ENCODE peak calls at places on chromosome 15, in seven cellular contexts. One of them, this sample, is unnamed.

GRCh38 chr15:73989001-73989798 is 2.9 kb downstream of the STOML1 start:
- DNase-seq in prostate gland: no peak
- DNase-seq in spleen: no peak
- DNase-seq in Panc1: no peak
- DNase-seq in HCT116: peak; percentile 18
- DNase-seq in HepG2: no peak
- DNase-seq in upper lobe of left lung: no peak
- DNase-seq in this sample: no peak

GRCh38 chr15:51132384-51133139 is 37.9 kb upstream of the TNFAIP8L3 start:
- DNase-seq in HepG2: peak; percentile 28
- DNase-seq in spleen: no peak
- DNase-seq in Panc1: peak; percentile 58
- DNase-seq in prostate gland: no peak
- DNase-seq in upper lobe of left lung: no peak
- DNase-seq in HCT116: peak; percentile 15
- DNase-seq in this sample: no peak

GRCh38 chr15:56765252-56765651 is 31.9 kb upstream of the ZNF280D start:
- DNase-seq in prostate gland: peak; percentile 69
- DNase-seq in upper lobe of left lung: no peak
- DNase-seq in spleen: no peak
- DNase-seq in HepG2: no peak
- DNase-seq in Panc1: no peak
- DNase-seq in HCT116: no peak
- DNase-seq in this sample: no peak

GRCh38 chr15:49313650-49314049 is 109.4 kb upstream of the FGF7 start:
- DNase-seq in prostate gland: no peak
- DNase-seq in HepG2: no peak
- DNase-seq in upper lobe of left lung: no peak
- DNase-seq in spleen: no peak
- DNase-seq in HCT116: no peak
- DNase-seq in Panc1: no peak
- DNase-seq in this sample: no peak

GRCh38 chr15:80036067-80036466 is 23.4 kb upstream of the ZFAND6 start:
- DNase-seq in spleen: no peak
- DNase-seq in HCT116: no peak
- DNase-seq in Panc1: no peak
- DNase-seq in HepG2: no peak
- DNase-seq in prostate gland: no peak
- DNase-seq in upper lobe of left lung: no peak
- DNase-seq in this sample: no peak

GRCh38 chr15:39079296-39079834 is 501.5 kb upstream of the THBS1 start:
- DNase-seq in HepG2: no peak
- DNase-seq in upper lobe of left lung: no peak
- DNase-seq in spleen: no peak
- DNase-seq in Panc1: no peak
- DNase-seq in HCT116: no peak
- DNase-seq in prostate gland: no peak
- DNase-seq in this sample: no peak

GRCh38 chr15:47294765-47295259 is 422.5 kb upstream of the SEMA6D start:
- DNase-seq in upper lobe of left lung: no peak
- DNase-seq in prostate gland: no peak
- DNase-seq in HCT116: no peak
- DNase-seq in Panc1: no peak
- DNase-seq in HepG2: no peak
- DNase-seq in spleen: no peak
- DNase-seq in this sample: no peak

GRCh38 chr15:42348083-42348482 is 11.2 kb upstream of the CAPN3 start:
- DNase-seq in upper lobe of left lung: no peak
- DNase-seq in HCT116: no peak
- DNase-seq in spleen: no peak
- DNase-seq in prostate gland: no peak
- DNase-seq in Panc1: no peak
- DNase-seq in HepG2: no peak
- DNase-seq in this sample: no peak

GRCh38 chr15:72604794-72605193 is 49.7 kb upstream of the GOLGA6B start:
- DNase-seq in prostate gland: no peak
- DNase-seq in Panc1: no peak
- DNase-seq in upper lobe of left lung: no peak
- DNase-seq in spleen: no peak
- DNase-seq in HCT116: peak; percentile 28
- DNase-seq in HepG2: no peak
- DNase-seq in this sample: no peak

GRCh38 chr15:32682569-32682968 is 35.2 kb upstream of the GREM1 start:
- DNase-seq in upper lobe of left lung: no peak
- DNase-seq in prostate gland: no peak
- DNase-seq in HCT116: no peak
- DNase-seq in Panc1: no peak
- DNase-seq in spleen: no peak
- DNase-seq in HepG2: no peak
- DNase-seq in this sample: no peak

GRCh38 chr15:90594297-90594696 is 64.6 kb downstream of the CRTC3 start:
- DNase-seq in spleen: peak; percentile 95
- DNase-seq in prostate gland: peak; percentile 96
- DNase-seq in Panc1: no peak
- DNase-seq in upper lobe of left lung: no peak
- DNase-seq in HepG2: no peak
- DNase-seq in HCT116: no peak
- DNase-seq in this sample: no peak

GRCh38 chr15:26023691-26024090 is 160.6 kb upstream of the ATP10A start:
- DNase-seq in spleen: no peak
- DNase-seq in HepG2: no peak
- DNase-seq in upper lobe of left lung: no peak
- DNase-seq in prostate gland: no peak
- DNase-seq in HCT116: no peak
- DNase-seq in Panc1: no peak
- DNase-seq in this sample: no peak

GRCh38 chr15:50418041-50418583 is 6.1 kb upstream of the USP8 start:
- DNase-seq in Panc1: no peak
- DNase-seq in prostate gland: no peak
- DNase-seq in upper lobe of left lung: no peak
- DNase-seq in HCT116: peak; percentile 24
- DNase-seq in HepG2: no peak
- DNase-seq in spleen: no peak
- DNase-seq in this sample: no peak

GRCh38 chr15:63628123-63628822 is 31.1 kb downstream of the FBXL22 start:
- DNase-seq in HCT116: no peak
- DNase-seq in prostate gland: no peak
- DNase-seq in upper lobe of left lung: no peak
- DNase-seq in HepG2: no peak
- DNase-seq in spleen: no peak
- DNase-seq in Panc1: no peak
- DNase-seq in this sample: no peak

GRCh38 chr15:82850242-82850591 is 40.8 kb downstream of the WHAMM start:
- DNase-seq in HCT116: no peak
- DNase-seq in spleen: no peak
- DNase-seq in upper lobe of left lung: no peak
- DNase-seq in HepG2: no peak
- DNase-seq in prostate gland: no peak
- DNase-seq in Panc1: no peak
- DNase-seq in this sample: no peak

GRCh38 chr15:85745525-85745924 is 49.2 kb downstream of the KLHL25 start:
- DNase-seq in HCT116: no peak
- DNase-seq in HepG2: no peak
- DNase-seq in spleen: peak; percentile 59
- DNase-seq in upper lobe of left lung: peak; percentile 56
- DNase-seq in prostate gland: no peak
- DNase-seq in Panc1: no peak
- DNase-seq in this sample: no peak

GRCh38 chr15:101733545-101733944 is 9.3 kb upstream of the TARS3 start:
- DNase-seq in spleen: no peak
- DNase-seq in HCT116: no peak
- DNase-seq in HepG2: no peak
- DNase-seq in upper lobe of left lung: no peak
- DNase-seq in Panc1: no peak
- DNase-seq in prostate gland: no peak
- DNase-seq in this sample: no peak

GRCh38 chr15:74426404-74427281 is 7.1 kb downstream of the SEMA7A start:
- DNase-seq in upper lobe of left lung: no peak
- DNase-seq in spleen: no peak
- DNase-seq in HCT116: no peak
- DNase-seq in HepG2: no peak
- DNase-seq in prostate gland: no peak
- DNase-seq in Panc1: no peak
- DNase-seq in this sample: no peak

GRCh38 chr15:61943992-61944391 is 116.3 kb downstream of the VPS13C start:
- DNase-seq in upper lobe of left lung: no peak
- DNase-seq in HepG2: no peak
- DNase-seq in HCT116: no peak
- DNase-seq in prostate gland: no peak
- DNase-seq in Panc1: no peak
- DNase-seq in spleen: no peak
- DNase-seq in this sample: no peak

GRCh38 chr15:85141601-85142185 is 160.0 kb downstream of the PDE8A start:
- DNase-seq in upper lobe of left lung: no peak
- DNase-seq in HepG2: no peak
- DNase-seq in Panc1: no peak
- DNase-seq in HCT116: no peak
- DNase-seq in spleen: no peak
- DNase-seq in prostate gland: no peak
- DNase-seq in this sample: no peak

GRCh38 chr15:56794150-56794922 is 61.0 kb upstream of the ZNF280D start:
- DNase-seq in prostate gland: no peak
- DNase-seq in upper lobe of left lung: no peak
- DNase-seq in HCT116: no peak
- DNase-seq in Panc1: no peak
- DNase-seq in HepG2: no peak
- DNase-seq in spleen: no peak
- DNase-seq in this sample: no peak

GRCh38 chr15:74768771-74769342 is 13.0 kb upstream of the CSK start:
- DNase-seq in prostate gland: peak; percentile 57
- DNase-seq in spleen: peak; percentile 90
- DNase-seq in HepG2: peak; percentile 55
- DNase-seq in upper lobe of left lung: no peak
- DNase-seq in HCT116: peak; percentile 42
- DNase-seq in Panc1: no peak
- DNase-seq in this sample: no peak

GRCh38 chr15:43225201-43225949 is 4.6 kb upstream of the EPB42 start:
- DNase-seq in spleen: no peak
- DNase-seq in upper lobe of left lung: no peak
- DNase-seq in HepG2: peak; percentile 63
- DNase-seq in HCT116: peak; percentile 56
- DNase-seq in prostate gland: peak; percentile 69
- DNase-seq in Panc1: peak; percentile 45
- DNase-seq in this sample: peak; percentile 18

GRCh38 chr15:75785771-75786563 is 57.3 kb upstream of the UBE2Q2 start:
- DNase-seq in Panc1: no peak
- DNase-seq in upper lobe of left lung: peak; percentile 67
- DNase-seq in HepG2: peak; percentile 31
- DNase-seq in spleen: no peak
- DNase-seq in prostate gland: no peak
- DNase-seq in HCT116: no peak
- DNase-seq in this sample: no peak

GRCh38 chr15:81363713-81364112 is 10.3 kb downstream of the TMC3 start:
- DNase-seq in upper lobe of left lung: no peak
- DNase-seq in Panc1: no peak
- DNase-seq in spleen: no peak
- DNase-seq in prostate gland: no peak
- DNase-seq in HepG2: no peak
- DNase-seq in HCT116: no peak
- DNase-seq in this sample: no peak

DNA sequence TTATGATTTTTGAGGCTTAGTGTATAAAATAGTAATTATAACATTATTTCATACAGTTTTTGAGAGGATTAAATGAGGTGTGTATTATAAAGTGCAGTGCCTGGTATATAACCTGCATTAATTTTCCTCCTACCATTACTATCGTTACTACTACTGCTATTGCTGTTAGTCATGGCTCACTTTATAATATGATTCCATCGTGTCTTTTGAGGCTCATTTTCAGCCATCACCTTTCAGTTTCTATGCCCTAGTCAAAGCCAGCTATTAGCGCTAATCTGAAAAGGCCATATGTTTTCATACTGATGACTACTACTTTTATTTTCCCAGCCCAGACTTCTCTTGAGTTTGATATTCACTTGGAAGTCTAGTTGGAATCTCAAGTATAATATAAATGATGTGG is 5.5 kb downstream of the MEF2A start:
- DNase-seq in upper lobe of left lung: no peak
- DNase-seq in HCT116: no peak
- DNase-seq in spleen: no peak
- DNase-seq in prostate gland: no peak
- DNase-seq in Panc1: no peak
- DNase-seq in HepG2: no peak
- DNase-seq in this sample: no peak
- H3K9me3 ChIP-seq in upper lobe of left lung: no peaks in the 10 kb centered on the region
- H3K9me3 ChIP-seq in HCT116: no peaks in the 10 kb centered on the region
- H3K9me3 ChIP-seq in spleen: no peaks in the 10 kb centered on the region
- H3K9me3 ChIP-seq in prostate gland: no peaks in the 10 kb centered on the region
- H3K9me3 ChIP-seq in Panc1: no peaks in the 10 kb centered on the region
- H3K9me3 ChIP-seq in HepG2: no peaks in the 10 kb centered on the region
- H3K9me3 ChIP-seq in this sample: no peaks in the 10 kb centered on the region

GRCh38 chr15:68792901-68793766 is 27.6 kb downstream of the ANP32A start:
- DNase-seq in prostate gland: peak; percentile 94
- DNase-seq in spleen: no peak
- DNase-seq in Panc1: no peak
- DNase-seq in HepG2: no peak
- DNase-seq in upper lobe of left lung: no peak
- DNase-seq in HCT116: no peak
- DNase-seq in this sample: no peak

GRCh38 chr15:68794869-68795268 is 25.8 kb downstream of the ANP32A start:
- DNase-seq in Panc1: no peak
- DNase-seq in HCT116: no peak
- DNase-seq in upper lobe of left lung: no peak
- DNase-seq in HepG2: peak; percentile 20
- DNase-seq in spleen: no peak
- DNase-seq in prostate gland: no peak
- DNase-seq in this sample: no peak

GRCh38 chr15:68794307-68794706 is 26.4 kb downstream of the ANP32A start:
- DNase-seq in HCT116: no peak
- DNase-seq in spleen: no peak
- DNase-seq in Panc1: no peak
- DNase-seq in prostate gland: no peak
- DNase-seq in HepG2: no peak
- DNase-seq in upper lobe of left lung: no peak
- DNase-seq in this sample: no peak

GRCh38 chr15:68795298-68795848 is 25.3 kb downstream of the ANP32A start:
- DNase-seq in HCT116: no peak
- DNase-seq in prostate gland: peak; percentile 98
- DNase-seq in upper lobe of left lung: peak; percentile 91
- DNase-seq in HepG2: no peak
- DNase-seq in Panc1: no peak
- DNase-seq in spleen: peak; percentile 95
- DNase-seq in this sample: no peak

GRCh38 chr15:68793776-68794175 is 26.9 kb downstream of the ANP32A start:
- DNase-seq in spleen: no peak
- DNase-seq in Panc1: no peak
- DNase-seq in HepG2: no peak
- DNase-seq in upper lobe of left lung: no peak
- DNase-seq in HCT116: no peak
- DNase-seq in prostate gland: no peak
- DNase-seq in this sample: no peak
- H3K27ac ChIP-seq in spleen: peak overlapping the region; percentile 82
- H3K27ac ChIP-seq in Panc1: no peak overlapping the region
- H3K27ac ChIP-seq in HepG2: no peak overlapping the region
- H3K27ac ChIP-seq in upper lobe of left lung: peak overlapping the region; percentile 81
- H3K27ac ChIP-seq in HCT116: no peak overlapping the region
- H3K27ac ChIP-seq in prostate gland: peak overlapping the region; percentile 91
- H3K27ac ChIP-seq in this sample: no peak overlapping the region

GRCh38 chr15:60358935-60359672 is 38.7 kb downstream of the ANXA2 start:
- DNase-seq in Panc1: no peak
- DNase-seq in prostate gland: no peak
- DNase-seq in spleen: no peak
- DNase-seq in HCT116: no peak
- DNase-seq in upper lobe of left lung: no peak
- DNase-seq in HepG2: no peak
- DNase-seq in this sample: no peak
- TF ChIP-seq POLR2AphosphoS5 in Panc1: no peak
- TF ChIP-seq POLR2AphosphoS5 in prostate gland: no peak
- TF ChIP-seq POLR2AphosphoS5 in spleen: no peak
- TF ChIP-seq POLR2AphosphoS5 in HCT116: no peak
- TF ChIP-seq POLR2AphosphoS5 in upper lobe of left lung: no peak
- TF ChIP-seq POLR2AphosphoS5 in HepG2: no peak
- TF ChIP-seq POLR2AphosphoS5 in this sample: no peak

GRCh38 chr15:66919421-66919820 is 146.0 kb upstream of the SMAD3 start:
- DNase-seq in upper lobe of left lung: no peak
- DNase-seq in Panc1: no peak
- DNase-seq in HepG2: no peak
- DNase-seq in HCT116: no peak
- DNase-seq in prostate gland: peak; percentile 46
- DNase-seq in spleen: no peak
- DNase-seq in this sample: no peak
- H3K9me3 ChIP-seq in upper lobe of left lung: no peaks in the 10 kb centered on the region
- H3K9me3 ChIP-seq in Panc1: peaks cover 23% of the 10 kb centered on the region
- H3K9me3 ChIP-seq in HepG2: peaks cover 11% of the 10 kb centered on the region
- H3K9me3 ChIP-seq in HCT116: peaks cover 6% of the 10 kb centered on the region
- H3K9me3 ChIP-seq in prostate gland: no peaks in the 10 kb centered on the region
- H3K9me3 ChIP-seq in spleen: peaks cover 22% of the 10 kb centered on the region
- H3K9me3 ChIP-seq in this sample: peaks cover 3% of the 10 kb centered on the region